ENCODE peak calls at places on chromosomes 16 and 17, in six cellular contexts. J is keratinocyte; Q is KBM-7; V is ELR; R is HCEC 1CT; C is stimulated activated CD4-positive, alpha-beta T cell treated with anti-CD3 and anti-CD28 coated beads, Interleukin-4, amount 100 ng/mL, for 48 hours. D is an unnamed sample.
A peak's percentile ranks its signal among the peaks of the same experiment; 100 is the strongest.

GRCh38 chr16:51225902-51226301 is 74.8 kb upstream of the SALL1 start:
- DNase-seq in J (no peak), Q (no peak), V (no peak), C (no peak), R (no peak), D (no peak)

GRCh38 chr17:54891176-54891821 is 9.4 kb upstream of the TOM1L1 start:
- DNase-seq in Q (peak; percentile 54), R (peak; percentile 77), V (peak; percentile 86), J (no peak), C (no peak), D (no peak)

GRCh38 chr17:48601184-48601527 is 3.6 kb downstream of the HOXB6 start:
- DNase-seq in C (no peak), V (no peak), J (no peak), R (no peak), Q (no peak), D (no peak)

GRCh38 chr17:44159519-44160210 is 10.8 kb upstream of the ASB16 start:
- DNase-seq in Q (no peak), J (no peak), C (peak; percentile 7), V (peak; percentile 64), R (no peak), D (peak; percentile 24)

GRCh38 chr16:10242076-10242475 is 59.8 kb upstream of the GRIN2A start:
- DNase-seq in C (no peak), Q (no peak), V (no peak), R (no peak), J (no peak), D (no peak)

GRCh38 chr17:37643829-37644228 is 583 bp upstream of the DDX52 start:
- DNase-seq in Q (no peak), R (no peak), V (peak; percentile 17), J (no peak), C (no peak), D (no peak)

GRCh38 chr16:12703935-12704334 is 99.8 kb downstream of the CPPED1 start:
- DNase-seq in Q (no peak), C (no peak), V (peak; percentile 37), R (no peak), J (no peak), D (no peak)

GRCh38 chr17:20944014-20944905 is 98.6 kb downstream of the USP22 start:
- DNase-seq in C (peak; percentile 12), J (no peak), R (no peak), Q (no peak), V (peak; percentile 15), D (no peak)

GRCh38 chr17:48374650-48375230 is 55.3 kb downstream of the SKAP1 start:
- DNase-seq in C (peak; percentile 7), Q (peak; percentile 61), J (no peak), R (no peak), V (peak; percentile 42), D (no peak)

GRCh38 chr17:31581022-31581483 is 189.6 kb downstream of the RAB11FIP4 start:
- DNase-seq in J (no peak), Q (no peak), R (peak; percentile 75), C (no peak), V (peak; percentile 88), D (no peak)

GRCh38 chr17:17506893-17507464 is 10.8 kb upstream of the RASD1 start:
- DNase-seq in R (no peak), J (no peak), C (no peak), V (no peak), Q (no peak), D (no peak)

GRCh38 chr16:1398351-1398750 is 16.2 kb downstream of the UNKL start:
- DNase-seq in C (no peak), R (no peak), J (no peak), V (no peak), Q (no peak), D (no peak)

GRCh38 chr17:28839221-28839620 is 3.4 kb downstream of the FAM222B start:
- DNase-seq in R (no peak), V (no peak), C (no peak), J (no peak), Q (no peak), D (no peak)

GRCh38 chr17:65278050-65278819 is 141.1 kb downstream of the RGS9 start:
- DNase-seq in Q (peak; percentile 44), R (peak; percentile 62), J (no peak), C (peak; percentile 4), V (peak; percentile 82), D (no peak)

GRCh38 chr17:80104321-80104955 is 3.1 kb downstream of the GAA start:
- DNase-seq in V (peak; percentile 19), C (no peak), R (no peak), J (no peak), Q (no peak), D (no peak)

GRCh38 chr16:81167851-81168250 is 70.6 kb upstream of the BCO1 start:
- DNase-seq in C (no peak), V (no peak), Q (no peak), R (no peak), J (no peak), D (no peak)

GRCh38 chr17:58808609-58809563 is 53.2 kb downstream of the PPM1E start:
- DNase-seq in R (no peak), C (no peak), J (no peak), Q (no peak), V (no peak), D (no peak)

GRCh38 chr16:54455021-54455725 is 168.6 kb upstream of the IRX3 start:
- DNase-seq in V (no peak), C (no peak), R (no peak), Q (no peak), J (no peak), D (no peak)

GRCh38 chr16:84663433-84664101 is 15.3 kb downstream of the KLHL36 start:
- DNase-seq in V (no peak), J (no peak), R (no peak), Q (no peak), C (no peak), D (no peak)

GRCh38 chr16:55081622-55082593 is 151.2 kb downstream of the IRX5 start:
- DNase-seq in Q (no peak), J (no peak), R (no peak), C (no peak), V (no peak), D (no peak)

GRCh38 chr17:71922439-71922838 is 198.4 kb upstream of the SOX9 start:
- DNase-seq in Q (no peak), J (peak; percentile 65), R (peak; percentile 75), C (no peak), V (peak; percentile 96), D (no peak)

GRCh38 chr17:51373489-51374194 is 113.3 kb downstream of the UTP18 start:
- DNase-seq in Q (no peak), J (no peak), C (no peak), V (no peak), R (no peak), D (no peak)

GRCh38 chr16:82580293-82580900 is 46.4 kb upstream of the CDH13 start:
- DNase-seq in C (no peak), J (no peak), V (peak; percentile 29), R (peak; percentile 23), Q (peak; percentile 7), D (no peak)

GRCh38 chr17:77802811-77803220 is 155.7 kb upstream of the TNRC6C start:
- DNase-seq in C (no peak), J (no peak), R (no peak), V (no peak), Q (peak; percentile 15), D (no peak)

GRCh38 chr17:38341035-38341721 is 2.6 kb downstream of the GPR179 start:
- DNase-seq in Q (peak; percentile 56), V (peak; percentile 19), C (no peak), J (no peak), R (no peak), D (no peak)

GRCh38 chr17:36910513-36910912 is 26.8 kb upstream of the LHX1 start:
- DNase-seq in V (no peak), Q (no peak), J (no peak), R (no peak), C (no peak), D (no peak)

GRCh38 chr17:78113804-78114785 is 14.5 kb downstream of the TMC6 start:
- DNase-seq in R (no peak), J (no peak), C (no peak), V (no peak), Q (no peak), D (no peak)

D was measured in activated effector memory CD4-positive, alpha-beta T cell treated with Interleukin-2 at 50 U/mL for 16 hours.